ENCODE peak calls at places on chromosomes 6 and 20, in ten cellular contexts. M is fibroblast of lung; T is GM23248; P is BJ; A is thoracic aorta; F is fibroblast of mammary gland; W is fibroblast of pulmonary artery; K is left lung; U is CD8-positive, alpha-beta memory T cell; X is HL-60. C is an unnamed sample.

GRCh38 chr6:33686981-33687975 is 24.2 kb downstream of the UQCC2 start:
- DNase-seq in M (no peak), T (no peak), P (no peak), A (no peak), F (no peak), W (no peak), K (no peak), U (no peak), X (no peak), C (no peak)

GRCh38 chr6:166542580-166542912 is 43.9 kb downstream of the RAMACL start:
- DNase-seq in M (peak), T (no peak), P (no peak), A (no peak), F (no peak), W (no peak), K (no peak), U (no peak), X (no peak), C (no peak)

GRCh38 chr20:61628480-61628879 is 376.4 kb downstream of the CDH4 start:
- DNase-seq in M (no peak), T (no peak), P (no peak), A (no peak), F (no peak), W (no peak), K (no peak), U (no peak), X (no peak), C (no peak)

GRCh38 chr6:36339156-36339555 is 2.5 kb upstream of the BNIP5 start:
- DNase-seq in M (no peak), T (no peak), P (no peak), A (no peak), F (no peak), W (no peak), K (no peak), U (no peak), X (no peak), C (no peak)

GRCh38 chr6:49342410-49342809 is 120.6 kb downstream of the MMUT start:
- DNase-seq in M (no peak), T (no peak), P (no peak), A (no peak), F (no peak), W (no peak), K (no peak), U (no peak), X (no peak), C (no peak)

GRCh38 chr20:62367136-62367482 is at the start of gene LAMA5:
- DNase-seq in M (peak), T (peak), P (no peak), A (no peak), F (no peak), W (no peak), K (peak), U (no peak), X (no peak), C (no peak)

GRCh38 chr6:167398214-167399050 is 73.5 kb downstream of the TTLL2 start:
- DNase-seq in M (no peak), T (no peak), P (no peak), A (no peak), F (no peak), W (no peak), K (no peak), U (no peak), X (no peak), C (no peak)

GRCh38 chr6:107361568-107362270 is 97.6 kb downstream of the PDSS2 start:
- DNase-seq in M (peak), T (peak), P (peak), A (no peak), F (peak), W (peak), K (no peak), U (no peak), X (no peak), C (no peak)

DNA sequence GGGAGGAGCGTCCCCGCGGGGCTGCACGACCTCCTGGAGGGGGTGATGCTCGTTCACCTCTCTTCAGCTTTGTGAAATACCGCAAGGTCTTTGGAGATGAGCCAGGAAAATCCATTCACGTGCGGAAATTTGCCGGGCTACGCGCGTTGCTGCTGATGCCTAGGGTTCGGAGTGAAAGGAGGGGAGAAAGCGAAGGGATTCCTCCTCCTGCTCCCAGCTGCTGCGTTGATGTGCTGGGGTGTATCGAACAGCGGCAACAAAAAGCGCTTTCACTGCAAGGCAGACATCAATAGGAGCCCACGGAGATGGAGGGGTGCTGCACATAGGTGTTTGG is 391 bp upstream of the B3GAT2 start:
- DNase-seq in M (peak), T (no peak), P (no peak), A (no peak), F (no peak), W (no peak), K (no peak), U (no peak), X (no peak), C (no peak)
- H3K4me3 ChIP-seq in M (peak), T (peak), P (peak), A (peak), F (peak), W (peak), K (peak), U (no peak), X (no peak), C (peak)

GRCh38 chr6:25452027-25452426 is 172.9 kb downstream of the CARMIL1 start:
- DNase-seq in M (no peak), T (no peak), P (no peak), A (no peak), F (no peak), W (no peak), K (no peak), U (no peak), X (no peak), C (no peak)

GRCh38 chr6:25454141-25454540 is 175.0 kb downstream of the CARMIL1 start:
- DNase-seq in M (no peak), T (peak), P (no peak), A (no peak), F (peak), W (peak), K (no peak), U (no peak), X (no peak), C (no peak)

GRCh38 chr6:25457519-25457918 is 178.3 kb downstream of the CARMIL1 start:
- DNase-seq in M (no peak), T (no peak), P (no peak), A (no peak), F (no peak), W (no peak), K (no peak), U (no peak), X (no peak), C (no peak)

GRCh38 chr6:25456249-25456648 is 177.1 kb downstream of the CARMIL1 start:
- DNase-seq in M (no peak), T (no peak), P (no peak), A (no peak), F (peak), W (no peak), K (no peak), U (no peak), X (no peak), C (no peak)

DNA sequence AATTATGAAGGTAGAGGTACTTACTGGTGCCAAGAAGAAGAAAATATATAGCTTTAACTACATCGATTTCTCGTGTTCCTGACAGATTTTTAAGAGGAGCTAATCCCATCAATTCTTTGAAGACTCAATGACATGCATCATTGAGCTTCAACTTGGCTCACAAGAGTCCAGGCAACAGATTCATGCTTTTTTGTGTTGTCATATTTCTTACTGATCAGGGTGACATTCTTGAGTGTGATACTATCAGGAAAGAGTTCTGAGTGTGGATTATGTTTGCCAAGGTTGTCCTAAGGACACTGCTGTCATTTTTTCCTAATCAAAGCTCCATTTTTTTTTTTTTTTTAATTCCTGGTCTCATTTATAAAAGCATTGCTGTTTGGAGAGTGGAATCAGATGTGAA is 177.5 kb downstream of the CARMIL1 start:
- DNase-seq in M (no peak), T (no peak), P (no peak), A (no peak), F (no peak), W (no peak), K (no peak), U (no peak), X (no peak), C (no peak)
- H3K4me3 ChIP-seq in M (no peak), T (no peak), P (no peak), A (no peak), F (no peak), W (no peak), K (no peak), U (no peak), X (no peak), C (no peak)

GRCh38 chr6:21811484-21811883 is 217.9 kb downstream of the SOX4 start:
- DNase-seq in M (no peak), T (no peak), P (no peak), A (no peak), F (no peak), W (no peak), K (no peak), U (no peak), X (no peak), C (no peak)

GRCh38 chr6:21820442-21820841 is 226.9 kb downstream of the SOX4 start:
- DNase-seq in M (no peak), T (no peak), P (no peak), A (no peak), F (no peak), W (no peak), K (no peak), U (no peak), X (no peak), C (no peak)

DNA sequence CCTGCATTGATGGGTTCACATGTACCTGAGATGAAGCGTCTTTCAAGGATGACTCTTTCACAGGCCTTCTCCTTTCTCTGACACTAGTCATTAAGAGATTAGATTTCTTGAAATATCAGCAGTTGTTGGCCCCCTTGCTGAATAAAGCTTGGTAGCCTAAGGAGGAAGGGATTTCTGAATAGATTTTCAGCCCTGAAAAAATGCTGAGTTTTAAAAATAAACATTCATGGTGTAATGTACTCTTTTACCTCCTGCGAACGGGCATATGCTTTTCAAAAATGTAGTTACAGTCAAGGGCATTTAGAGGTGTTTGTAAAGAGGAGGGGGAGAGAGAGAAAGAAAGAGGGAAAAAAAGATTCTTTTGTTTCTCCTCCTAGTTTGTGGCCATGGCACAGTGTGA is 222.7 kb downstream of the SOX4 start:
- DNase-seq in M (no peak), T (no peak), P (no peak), A (no peak), F (no peak), W (no peak), K (no peak), U (no peak), X (no peak), C (no peak)
- H3K4me3 ChIP-seq in M (no peak), T (no peak), P (no peak), A (no peak), F (no peak), W (no peak), K (no peak), U (no peak), X (no peak), C (no peak)

GRCh38 chr6:109478848-109479624 is 4.0 kb downstream of the ZBTB24 start:
- DNase-seq in M (no peak), T (peak), P (no peak), A (no peak), F (no peak), W (no peak), K (no peak), U (no peak), X (no peak), C (no peak)
- H3K4me3 ChIP-seq in M (peak), T (peak), P (no peak), A (no peak), F (peak), W (peak), K (no peak), U (peak), X (no peak), C (no peak)

DNA sequence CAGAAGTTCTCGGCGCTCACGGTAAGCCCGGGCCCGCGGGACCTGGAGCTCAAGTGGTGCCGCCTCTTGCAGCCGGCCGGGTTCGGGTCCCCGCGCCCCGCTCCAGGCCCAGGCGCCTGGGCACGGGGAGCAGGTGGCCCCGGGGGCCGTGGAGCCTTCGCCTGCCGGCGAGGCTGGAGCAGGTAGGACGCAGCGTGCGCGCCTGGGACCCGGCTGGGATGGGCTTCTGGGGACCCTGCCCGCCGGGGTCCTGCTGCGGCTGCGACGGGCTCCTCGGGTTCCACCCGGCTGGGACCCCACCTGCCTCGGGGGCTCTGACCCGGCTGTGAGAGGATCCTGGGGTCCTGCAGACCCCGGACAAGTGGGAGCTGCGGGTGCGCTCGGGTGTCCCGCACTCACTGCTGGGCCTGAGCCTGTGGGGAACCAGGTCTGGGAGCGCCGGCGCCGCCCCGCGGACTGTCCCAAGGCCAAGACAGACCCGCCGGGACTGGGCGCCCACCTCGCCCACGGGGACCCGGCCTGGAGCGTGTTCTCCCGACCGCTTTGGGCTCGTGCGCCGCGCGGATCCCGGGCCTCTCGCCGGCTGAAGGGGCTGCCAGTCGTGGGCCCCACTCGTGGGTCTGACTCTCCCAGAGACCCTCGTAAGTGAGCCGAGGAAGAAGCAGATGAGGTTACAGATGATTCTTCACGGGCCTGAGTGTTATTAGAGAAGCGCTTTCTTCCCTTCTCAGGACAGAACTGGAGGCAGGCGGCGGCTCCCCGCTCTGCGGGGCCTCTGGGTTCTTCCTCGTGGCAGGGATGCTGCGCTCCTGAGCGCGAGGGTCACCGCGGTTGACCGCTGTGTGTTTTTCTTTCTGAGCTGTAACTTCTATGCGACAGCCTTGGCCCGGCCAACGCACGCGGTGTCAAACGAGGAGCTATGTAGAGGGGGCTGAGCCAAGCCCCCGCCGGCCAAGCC is 729 bp downstream of the SMOC2 start:
- DNase-seq in M (no peak), T (no peak), P (no peak), A (no peak), F (no peak), W (no peak), K (peak), U (no peak), X (no peak), C (no peak)
- H3K4me3 ChIP-seq in M (no peak), T (no peak), P (no peak), A (peak), F (no peak), W (no peak), K (peak), U (no peak), X (no peak), C (peak)

GRCh38 chr6:13228264-13229204 is 99.8 kb downstream of the TBC1D7 start:
- DNase-seq in M (no peak), T (no peak), P (no peak), A (no peak), F (no peak), W (no peak), K (no peak), U (no peak), X (no peak), C (no peak)
- H3K4me3 ChIP-seq in M (no peak), T (no peak), P (no peak), A (no peak), F (no peak), W (no peak), K (no peak), U (no peak), X (no peak), C (no peak)

C was measured in tibial nerve.